ENCODE peak calls at places on chromosome 22, in five cellular contexts. One of them, this sample, is unnamed.
A peak's percentile ranks its signal among the peaks of the same experiment; 100 is the strongest.

GRCh38 chr22:50485221-50486131 is 1.2 kb upstream of the MIOX start:
- DNase-seq in GM13977: no peak
- DNase-seq in choroid plexus epithelial cell: no peak
- DNase-seq in esophagus squamous epithelium: no peak
- DNase-seq in thoracic aorta: no peak
- DNase-seq in this sample: no peak

GRCh38 chr22:40028098-40028425 is 33.3 kb downstream of the FAM83F start:
- DNase-seq in GM13977: no peak
- DNase-seq in thoracic aorta: no peak
- DNase-seq in esophagus squamous epithelium: no peak
- DNase-seq in choroid plexus epithelial cell: no peak
- DNase-seq in this sample: no peak

GRCh38 chr22:49962751-49963646 is 2.4 kb downstream of the PIM3 start:
- DNase-seq in choroid plexus epithelial cell: no peak
- DNase-seq in thoracic aorta: no peak
- DNase-seq in GM13977: no peak
- DNase-seq in esophagus squamous epithelium: no peak
- DNase-seq in this sample: no peak

GRCh38 chr22:24905909-24906308 is 40.6 kb downstream of the LHFPL7 start:
- DNase-seq in choroid plexus epithelial cell: no peak
- DNase-seq in esophagus squamous epithelium: no peak
- DNase-seq in thoracic aorta: no peak
- DNase-seq in GM13977: no peak
- DNase-seq in this sample: no peak

GRCh38 chr22:50460942-50461341 is 13.9 kb downstream of the SBF1 start:
- DNase-seq in esophagus squamous epithelium: no peak
- DNase-seq in GM13977: no peak
- DNase-seq in thoracic aorta: no peak
- DNase-seq in choroid plexus epithelial cell: no peak
- DNase-seq in this sample: no peak

GRCh38 chr22:33579448-33580093 is 340.7 kb downstream of the LARGE1 start:
- DNase-seq in GM13977: peak; percentile 52
- DNase-seq in choroid plexus epithelial cell: peak; percentile 56
- DNase-seq in thoracic aorta: no peak
- DNase-seq in esophagus squamous epithelium: no peak
- DNase-seq in this sample: peak; percentile 2

GRCh38 chr22:43263645-43264514 is 76.9 kb upstream of the TTLL12 start:
- DNase-seq in GM13977: peak; percentile 89
- DNase-seq in esophagus squamous epithelium: no peak
- DNase-seq in choroid plexus epithelial cell: peak; percentile 89
- DNase-seq in thoracic aorta: no peak
- DNase-seq in this sample: peak; percentile 64

GRCh38 chr22:28911279-28911640 is 27.9 kb downstream of the ZNRF3 start:
- DNase-seq in esophagus squamous epithelium: no peak
- DNase-seq in thoracic aorta: no peak
- DNase-seq in GM13977: no peak
- DNase-seq in choroid plexus epithelial cell: peak; percentile 21
- DNase-seq in this sample: no peak

GRCh38 chr22:41780714-41781507 is 19.6 kb upstream of the CCDC134 start:
- DNase-seq in esophagus squamous epithelium: peak; percentile 70
- DNase-seq in thoracic aorta: peak; percentile 9
- DNase-seq in choroid plexus epithelial cell: peak; percentile 63
- DNase-seq in GM13977: peak; percentile 86
- DNase-seq in this sample: peak; percentile 8

GRCh38 chr22:22939537-22940368 is 52.1 kb downstream of the IGLL5 start:
- DNase-seq in choroid plexus epithelial cell: no peak
- DNase-seq in esophagus squamous epithelium: no peak
- DNase-seq in GM13977: no peak
- DNase-seq in thoracic aorta: no peak
- DNase-seq in this sample: no peak

GRCh38 chr22:35812600-35812999 is 94.9 kb downstream of the APOL5 start:
- DNase-seq in GM13977: no peak
- DNase-seq in esophagus squamous epithelium: no peak
- DNase-seq in choroid plexus epithelial cell: no peak
- DNase-seq in thoracic aorta: no peak
- DNase-seq in this sample: no peak

GRCh38 chr22:49922484-49922883 is 4.0 kb downstream of the CRELD2 start:
- DNase-seq in thoracic aorta: no peak
- DNase-seq in choroid plexus epithelial cell: no peak
- DNase-seq in esophagus squamous epithelium: no peak
- DNase-seq in GM13977: no peak
- DNase-seq in this sample: no peak

GRCh38 chr22:34111210-34111824 is 191.0 kb upstream of the LARGE1 start:
- DNase-seq in GM13977: peak; percentile 48
- DNase-seq in choroid plexus epithelial cell: peak; percentile 41
- DNase-seq in thoracic aorta: no peak
- DNase-seq in esophagus squamous epithelium: no peak
- DNase-seq in this sample: no peak

GRCh38 chr22:42313204-42313603 is 42.8 kb upstream of the TCF20 start:
- DNase-seq in thoracic aorta: no peak
- DNase-seq in choroid plexus epithelial cell: no peak
- DNase-seq in esophagus squamous epithelium: no peak
- DNase-seq in GM13977: no peak
- DNase-seq in this sample: no peak

GRCh38 chr22:33867118-33867863 is 53.0 kb downstream of the LARGE1 start:
- DNase-seq in esophagus squamous epithelium: no peak
- DNase-seq in thoracic aorta: no peak
- DNase-seq in choroid plexus epithelial cell: peak; percentile 46
- DNase-seq in GM13977: no peak
- DNase-seq in this sample: no peak

DNA sequence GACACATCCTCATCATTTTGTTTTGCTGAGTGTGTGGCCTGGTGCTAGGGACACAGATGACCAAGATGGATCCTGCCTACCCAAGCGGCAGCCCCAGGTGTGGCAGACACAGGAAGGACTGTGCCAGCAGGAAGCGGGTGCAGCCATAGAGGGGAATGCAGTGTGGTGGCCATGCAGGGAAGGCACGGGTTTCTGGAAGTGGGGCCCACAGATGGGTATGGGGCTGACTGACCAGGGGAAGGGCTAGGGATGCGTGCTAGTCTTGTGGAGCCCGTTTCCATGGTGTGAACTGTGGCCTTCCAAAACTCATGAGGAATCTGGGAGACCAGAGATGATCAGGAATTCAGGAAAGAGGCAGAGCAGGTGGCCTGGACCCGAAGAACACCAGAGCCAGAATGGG is 33.5 kb downstream of the YPEL1 start:
- DNase-seq in esophagus squamous epithelium: no peak
- DNase-seq in GM13977: no peak
- DNase-seq in thoracic aorta: no peak
- DNase-seq in choroid plexus epithelial cell: no peak
- DNase-seq in this sample: no peak
- TF ChIP-seq CTCF in esophagus squamous epithelium: no peak
- TF ChIP-seq CTCF in GM13977: no peak
- TF ChIP-seq CTCF in thoracic aorta: no peak
- TF ChIP-seq CTCF in choroid plexus epithelial cell: no peak
- TF ChIP-seq CTCF in this sample: no peak

GRCh38 chr22:38203855-38204497 is 2.2 kb downstream of the MAFF start:
- DNase-seq in GM13977: no peak
- DNase-seq in esophagus squamous epithelium: no peak
- DNase-seq in thoracic aorta: no peak
- DNase-seq in choroid plexus epithelial cell: no peak
- DNase-seq in this sample: peak; percentile 51

GRCh38 chr22:38203090-38203810 is 1.5 kb downstream of the MAFF start:
- DNase-seq in choroid plexus epithelial cell: peak; percentile 60
- DNase-seq in esophagus squamous epithelium: no peak
- DNase-seq in thoracic aorta: no peak
- DNase-seq in GM13977: no peak
- DNase-seq in this sample: peak; percentile 34

GRCh38 chr22:38201718-38202436 is at the start of gene MAFF:
- DNase-seq in esophagus squamous epithelium: peak; percentile 72
- DNase-seq in GM13977: peak; percentile 98
- DNase-seq in thoracic aorta: peak; percentile 86
- DNase-seq in choroid plexus epithelial cell: peak; percentile 98
- DNase-seq in this sample: peak; percentile 99

GRCh38 chr22:38201371-38201717 is 450 bp upstream of the MAFF start:
- DNase-seq in GM13977: no peak
- DNase-seq in choroid plexus epithelial cell: no peak
- DNase-seq in thoracic aorta: no peak
- DNase-seq in esophagus squamous epithelium: no peak
- DNase-seq in this sample: no peak

DNA sequence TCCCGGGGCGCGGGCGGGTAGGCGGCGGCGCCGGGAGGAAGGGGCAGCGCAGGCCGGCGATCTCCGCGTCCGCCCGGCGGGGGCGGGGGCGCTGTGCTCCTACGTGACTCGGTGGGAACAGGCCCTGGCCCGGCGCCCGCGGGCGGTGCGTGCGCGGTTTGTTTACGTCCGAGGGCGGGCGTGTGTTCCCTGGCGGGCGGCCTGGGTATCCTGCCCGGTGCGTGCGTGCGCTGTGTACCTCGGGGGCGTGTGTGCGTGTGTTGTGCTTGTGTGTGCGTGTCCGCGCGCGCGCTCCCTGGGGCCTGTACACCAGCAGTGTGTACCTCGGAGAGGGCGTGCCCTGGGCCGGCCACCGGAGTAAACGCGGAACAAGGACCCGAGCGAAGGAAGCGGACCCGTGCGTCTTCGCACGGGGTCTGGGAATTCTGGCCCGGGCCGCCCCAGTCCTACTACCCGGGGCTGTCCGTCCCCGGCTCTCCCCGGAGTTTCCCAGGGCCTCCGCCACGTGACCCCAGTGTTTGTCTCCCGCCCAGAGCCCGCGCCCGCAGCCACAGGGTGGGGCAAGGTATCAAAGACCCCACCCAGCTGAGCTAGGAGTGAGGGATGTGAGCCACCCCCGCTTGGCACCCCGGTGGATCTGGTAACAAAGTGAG is 769 bp downstream of the MAFF start:
- DNase-seq in choroid plexus epithelial cell: peak; percentile 90
- DNase-seq in GM13977: peak; percentile 54
- DNase-seq in thoracic aorta: peak; percentile 81
- DNase-seq in esophagus squamous epithelium: peak; percentile 31
- DNase-seq in this sample: peak; percentile 90
- TF ChIP-seq CTCF in choroid plexus epithelial cell: no peak
- TF ChIP-seq CTCF in GM13977: peak; percentile 26
- TF ChIP-seq CTCF in thoracic aorta: no peak
- TF ChIP-seq CTCF in esophagus squamous epithelium: no peak
- TF ChIP-seq CTCF in this sample: no peak

GRCh38 chr22:20528405-20528978 is 21.1 kb downstream of the MED15 start:
- DNase-seq in thoracic aorta: no peak
- DNase-seq in esophagus squamous epithelium: no peak
- DNase-seq in choroid plexus epithelial cell: no peak
- DNase-seq in GM13977: no peak
- DNase-seq in this sample: no peak

GRCh38 chr22:20524004-20524481 is 16.6 kb downstream of the MED15 start:
- DNase-seq in GM13977: peak; percentile 60
- DNase-seq in thoracic aorta: no peak
- DNase-seq in esophagus squamous epithelium: no peak
- DNase-seq in choroid plexus epithelial cell: no peak
- DNase-seq in this sample: no peak

GRCh38 chr22:20525048-20525447 is 17.6 kb downstream of the MED15 start:
- DNase-seq in GM13977: no peak
- DNase-seq in choroid plexus epithelial cell: no peak
- DNase-seq in esophagus squamous epithelium: no peak
- DNase-seq in thoracic aorta: no peak
- DNase-seq in this sample: no peak

GRCh38 chr22:20526305-20526627 is 18.9 kb downstream of the MED15 start:
- DNase-seq in GM13977: no peak
- DNase-seq in esophagus squamous epithelium: no peak
- DNase-seq in thoracic aorta: no peak
- DNase-seq in choroid plexus epithelial cell: no peak
- DNase-seq in this sample: no peak

DNA sequence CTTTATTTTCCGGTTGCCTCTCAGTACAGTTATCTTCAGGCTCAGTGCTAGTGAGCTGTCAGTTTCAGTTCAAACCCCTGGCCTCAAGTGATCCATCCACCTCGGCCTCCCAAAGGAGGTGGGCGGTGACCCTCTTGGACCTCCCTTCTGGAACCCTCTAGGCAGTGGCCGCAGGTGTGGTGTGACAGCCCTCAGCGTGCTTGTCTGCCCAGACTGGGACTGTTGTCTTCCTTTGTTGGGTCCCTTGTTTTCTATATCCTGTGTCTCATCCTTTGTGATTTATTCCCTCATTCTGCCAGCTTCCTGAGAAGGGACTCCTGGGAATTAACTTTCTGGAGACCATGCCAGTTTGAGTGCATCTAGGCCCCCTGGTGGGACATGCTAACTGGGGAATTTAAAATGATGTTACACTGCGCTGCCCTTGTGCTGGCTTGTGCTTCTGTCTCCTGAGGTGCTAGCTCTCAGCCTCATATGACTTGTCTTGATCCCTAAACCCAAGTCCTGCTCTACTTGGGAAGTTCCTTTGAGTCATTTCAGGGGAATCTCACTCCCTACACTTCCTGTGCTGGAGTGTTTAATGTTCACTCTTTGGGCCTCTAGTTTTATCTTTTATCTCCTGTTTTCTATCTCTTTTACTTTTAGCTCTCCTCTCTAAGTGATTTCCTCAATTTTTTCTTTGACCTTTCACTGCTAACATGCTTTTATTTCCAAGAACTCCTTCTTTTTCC is 19.4 kb downstream of the MED15 start:
- DNase-seq in esophagus squamous epithelium: no peak
- DNase-seq in thoracic aorta: no peak
- DNase-seq in choroid plexus epithelial cell: peak; percentile 77
- DNase-seq in GM13977: no peak
- DNase-seq in this sample: peak; percentile 70
- TF ChIP-seq CTCF in esophagus squamous epithelium: no peak
- TF ChIP-seq CTCF in thoracic aorta: no peak
- TF ChIP-seq CTCF in choroid plexus epithelial cell: peak; percentile 33
- TF ChIP-seq CTCF in GM13977: no peak
- TF ChIP-seq CTCF in this sample: peak; percentile 7

GRCh38 chr22:32181043-32181442 is 21.9 kb upstream of the C22orf42 start:
- DNase-seq in esophagus squamous epithelium: no peak
- DNase-seq in GM13977: no peak
- DNase-seq in thoracic aorta: no peak
- DNase-seq in choroid plexus epithelial cell: no peak
- DNase-seq in this sample: no peak

GRCh38 chr22:32177221-32177765 is 18.2 kb upstream of the C22orf42 start:
- DNase-seq in choroid plexus epithelial cell: peak; percentile 1
- DNase-seq in esophagus squamous epithelium: no peak
- DNase-seq in GM13977: no peak
- DNase-seq in thoracic aorta: no peak
- DNase-seq in this sample: no peak

DNA sequence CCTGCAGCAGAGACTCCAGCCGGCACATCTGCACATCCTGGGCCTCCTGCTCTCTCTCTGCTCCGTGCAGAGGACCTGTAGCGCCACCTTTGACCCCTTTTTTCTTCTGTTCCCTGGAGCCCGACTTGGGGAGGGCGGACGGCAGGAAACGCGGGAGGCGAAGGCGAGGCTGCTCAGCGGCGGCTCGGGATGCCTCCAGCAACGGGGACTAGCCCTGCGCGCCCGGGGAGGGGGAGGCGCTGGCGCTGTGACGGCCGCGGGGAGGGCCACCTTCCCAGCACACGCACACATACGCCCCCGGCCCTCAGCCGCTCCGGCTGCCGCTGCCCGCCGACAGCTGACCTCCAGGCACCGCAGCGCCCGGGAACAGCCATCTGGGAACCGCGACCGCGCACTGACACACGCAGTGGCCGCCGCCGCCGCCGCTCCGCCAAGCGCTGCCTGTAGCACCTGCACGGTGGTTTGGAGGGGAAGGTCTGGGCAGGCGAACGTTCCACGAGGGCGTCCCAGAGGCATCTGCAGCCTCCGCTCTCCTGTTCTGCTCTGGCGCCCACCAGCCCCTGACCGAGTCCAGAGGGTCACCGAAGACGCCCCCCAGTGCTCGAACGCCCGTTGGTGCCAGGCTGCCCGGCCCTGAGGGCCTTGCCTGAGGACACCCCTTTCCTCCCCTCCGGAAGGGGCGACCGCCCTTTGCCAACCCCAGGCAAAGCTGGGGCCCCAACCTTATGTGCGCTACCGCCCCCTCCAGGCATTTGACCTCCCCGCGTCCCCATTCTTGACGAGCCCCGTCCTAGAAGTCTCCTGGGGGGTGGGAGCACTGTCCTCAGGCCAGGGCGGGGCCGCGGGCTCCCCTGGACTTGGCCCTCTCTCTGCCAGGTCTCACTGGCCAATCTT is 16.9 kb upstream of the C22orf42 start:
- DNase-seq in choroid plexus epithelial cell: no peak
- DNase-seq in GM13977: no peak
- DNase-seq in esophagus squamous epithelium: no peak
- DNase-seq in thoracic aorta: no peak
- DNase-seq in this sample: no peak
- TF ChIP-seq CTCF in choroid plexus epithelial cell: no peak
- TF ChIP-seq CTCF in GM13977: no peak
- TF ChIP-seq CTCF in esophagus squamous epithelium: no peak
- TF ChIP-seq CTCF in thoracic aorta: no peak
- TF ChIP-seq CTCF in this sample: no peak